ENCODE peak calls at places on chromosomes 2 and 18, in six cellular contexts. Z, W, V, I, E and U are unnamed samples.

GRCh38 chr18:68724021-68724420 is 9.1 kb upstream of the TMX3 start:
- DNase-seq in E (no peak), Z (no peak), W (no peak), I (no peak), V (no peak), U (no peak)

GRCh38 chr2:239275037-239275685 is 125.7 kb downstream of the HDAC4 start:
- DNase-seq in Z (no peak), I (peak; percentile 90), E (peak; percentile 57), W (peak; percentile 94), V (no peak), U (no peak)

GRCh38 chr2:1287427-1287826 is 125.8 kb upstream of the TPO start:
- DNase-seq in I (no peak), Z (no peak), W (no peak), V (no peak), E (no peak), U (no peak)

GRCh38 chr2:218671654-218672566 is at the start of the genes RNF25 and STK36:
- DNase-seq in E (peak; percentile 66), I (peak; percentile 91), Z (peak; percentile 42), V (peak; percentile 91), W (peak; percentile 82), U (peak; percentile 85)

GRCh38 chr2:224085246-224085645 is 46.2 kb upstream of the SERPINE2 start:
- DNase-seq in Z (no peak), E (no peak), V (peak; percentile 23), W (no peak), I (no peak), U (no peak)

GRCh38 chr2:61177727-61178549 is 15.9 kb downstream of the C2orf74 start:
- DNase-seq in I (no peak), E (no peak), V (peak; percentile 19), Z (no peak), W (peak; percentile 37), U (no peak)

GRCh38 chr2:2726163-2726562 is 395.1 kb upstream of the MYT1L start:
- DNase-seq in I (no peak), Z (no peak), E (no peak), V (no peak), W (no peak), U (no peak)

GRCh38 chr2:8209494-8209893 is 472.4 kb upstream of the ID2 start:
- DNase-seq in Z (no peak), E (no peak), I (no peak), W (no peak), V (no peak), U (no peak)

GRCh38 chr2:159441182-159441581 is 154.7 kb upstream of the WDSUB1 start:
- DNase-seq in E (no peak), Z (no peak), V (no peak), W (no peak), I (no peak), U (no peak)

GRCh38 chr18:80154293-80154692 is 45.2 kb downstream of the ADNP2 start:
- DNase-seq in W (peak; percentile 44), V (peak; percentile 30), I (no peak), Z (peak; percentile 23), E (peak; percentile 21), U (no peak)

GRCh38 chr2:143705108-143705686 is 576.0 kb downstream of the ARHGAP15 start:
- DNase-seq in Z (no peak), V (no peak), W (peak; percentile 5), I (no peak), E (no peak), U (no peak)

GRCh38 chr2:165173215-165173614 is 30.6 kb downstream of the SCN3A start:
- DNase-seq in W (no peak), Z (no peak), E (no peak), V (no peak), I (no peak), U (no peak)

GRCh38 chr2:178484245-178485041 is 4.2 kb downstream of the PLEKHA3 start:
- DNase-seq in V (no peak), I (no peak), E (no peak), Z (no peak), W (no peak), U (no peak)

GRCh38 chr2:29448238-29448637 is 333.0 kb downstream of the CLIP4 start:
- DNase-seq in V (no peak), W (no peak), E (no peak), Z (no peak), I (no peak), U (no peak)

GRCh38 chr2:21424375-21424774 is 300.6 kb downstream of the TDRD15 start:
- DNase-seq in Z (no peak), I (no peak), W (no peak), V (no peak), E (no peak), U (no peak)

GRCh38 chr2:160229591-160229990 is 29.5 kb upstream of the ITGB6 start:
- DNase-seq in W (no peak), V (no peak), E (no peak), I (no peak), Z (no peak), U (no peak)

GRCh38 chr2:27042985-27043634 is 8.4 kb upstream of the AGBL5 start:
- DNase-seq in Z (no peak), I (no peak), V (no peak), E (no peak), W (no peak), U (no peak)

GRCh38 chr18:80227472-80227871 is 19.8 kb downstream of the PARD6G start:
- DNase-seq in E (no peak), Z (no peak), W (no peak), V (no peak), I (no peak), U (no peak)

GRCh38 chr2:187299122-187299906 is 148.7 kb downstream of the CALCRL start:
- DNase-seq in V (no peak), E (no peak), I (peak; percentile 12), Z (no peak), W (no peak), U (no peak)

GRCh38 chr2:47907097-47907781 is 941 bp upstream of the FBXO11 start:
- DNase-seq in Z (no peak), V (no peak), W (peak; percentile 12), E (no peak), I (no peak), U (no peak)

GRCh38 chr2:107681946-107682345 is 144.7 kb upstream of the RGPD4 start:
- DNase-seq in V (no peak), I (no peak), E (no peak), W (no peak), Z (no peak), U (no peak)
- TF ChIP-seq GABPA in V (no peak), I (no peak), E (no peak), W (no peak), Z (no peak), U (no peak)

GRCh38 chr2:63486861-63487290 is 101.4 kb downstream of the WDPCP start:
- DNase-seq in W (peak; percentile 8), E (no peak), V (no peak), I (no peak), Z (no peak), U (no peak)
- TF ChIP-seq CTCF in W (no peak), E (no peak), V (peak; percentile 63), I (peak; percentile 22), Z (peak; percentile 11), U (no peak)

DNA sequence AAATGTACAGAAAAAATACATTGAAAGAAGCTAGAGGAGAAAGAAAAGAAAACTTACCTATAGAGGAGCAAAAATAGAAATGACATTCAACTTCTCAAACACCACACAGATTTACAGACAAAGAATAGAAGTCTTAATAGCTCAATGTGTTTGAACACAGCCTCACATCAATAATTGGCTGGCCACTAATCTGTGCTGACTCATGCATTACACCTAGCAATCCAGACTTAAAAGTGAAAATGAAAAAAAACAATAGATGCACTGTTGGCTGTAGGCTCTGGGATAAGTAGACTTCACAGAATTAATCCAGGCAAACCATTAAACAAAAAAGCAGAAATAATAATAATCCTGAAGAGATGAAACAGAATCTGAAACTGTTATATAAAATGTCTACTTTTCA is 961.3 kb upstream of the CELF4 start:
- DNase-seq in I (no peak), W (no peak), E (no peak), V (no peak), Z (no peak), U (no peak)
- TF ChIP-seq GABPA in I (no peak), W (no peak), E (no peak), V (no peak), Z (no peak), U (no peak)

GRCh38 chr18:27952741-27953140 is 224.2 kb downstream of the CDH2 start:
- DNase-seq in I (no peak), Z (no peak), E (no peak), W (no peak), V (peak; percentile 16), U (no peak)
- TF ChIP-seq CTCF in I (no peak), Z (no peak), E (no peak), W (no peak), V (no peak), U (no peak)

GRCh38 chr18:44602380-44602779 is 78.3 kb upstream of the SETBP1 start:
- DNase-seq in E (no peak), W (no peak), Z (no peak), V (no peak), I (no peak), U (no peak)

GRCh38 chr18:44602845-44603244 is 77.8 kb upstream of the SETBP1 start:
- DNase-seq in Z (no peak), I (no peak), V (no peak), E (no peak), W (no peak), U (no peak)

GRCh38 chr18:44598514-44598913 is 82.2 kb upstream of the SETBP1 start:
- DNase-seq in Z (no peak), I (no peak), W (no peak), V (no peak), E (no peak), U (no peak)

GRCh38 chr18:44599409-44599808 is 81.3 kb upstream of the SETBP1 start:
- DNase-seq in Z (no peak), W (no peak), V (no peak), I (no peak), E (no peak), U (no peak)

GRCh38 chr18:44601447-44601846 is 79.2 kb upstream of the SETBP1 start:
- DNase-seq in V (no peak), W (no peak), Z (no peak), E (no peak), I (no peak), U (no peak)
- TF ChIP-seq GABPA in V (no peak), W (no peak), Z (no peak), E (no peak), I (no peak), U (no peak)

DNA sequence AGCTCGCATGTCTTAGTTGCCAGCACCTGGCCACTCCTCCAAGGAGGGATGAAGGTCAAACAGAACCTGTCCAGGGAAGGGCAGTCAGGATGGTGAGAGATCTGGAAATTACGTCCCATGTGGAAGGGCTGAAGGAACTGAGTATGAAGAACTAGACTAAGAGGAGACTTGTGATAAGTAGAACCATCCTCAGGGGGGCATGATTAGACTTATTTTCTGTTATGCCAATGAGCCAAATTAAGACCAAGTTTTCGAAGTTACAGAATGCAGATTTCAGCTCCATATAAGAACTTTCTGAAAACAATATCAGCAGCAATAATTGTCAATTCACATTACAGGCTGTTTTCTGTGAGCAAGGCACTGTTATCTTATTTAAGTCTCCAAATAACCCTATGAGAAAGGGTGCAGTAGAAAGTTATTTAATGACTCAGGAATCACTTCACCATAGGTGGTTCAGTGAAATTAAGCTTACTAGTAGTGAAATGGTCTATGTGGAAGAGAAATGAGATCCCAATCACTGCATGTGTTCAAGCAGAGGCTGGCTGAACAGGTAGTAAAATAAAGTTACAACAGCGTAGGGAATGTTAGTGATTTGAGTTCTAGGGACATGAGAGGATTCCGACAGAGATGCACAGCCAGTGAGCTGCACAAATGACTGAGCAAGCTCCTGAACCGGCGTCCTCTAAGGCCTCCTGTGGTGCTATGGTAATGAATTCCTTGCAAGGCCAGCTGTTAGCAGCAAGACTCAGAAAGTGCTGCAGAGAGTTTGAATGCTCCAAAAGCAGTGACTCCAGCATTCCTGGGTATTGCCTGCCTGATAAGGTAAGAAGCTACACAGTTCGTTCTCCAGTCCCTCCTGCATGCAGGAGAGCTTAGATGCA is 4.5 kb upstream of the DYM start:
- DNase-seq in W (peak; percentile 40), I (no peak), V (no peak), Z (no peak), E (no peak), U (peak; percentile 59)
- TF ChIP-seq CTCF in W (peak; percentile 9), I (peak; percentile 31), V (peak; percentile 26), Z (no peak), E (no peak), U (no peak)